ENCODE peak calls at places on chromosome X, in eight cellular contexts. H is MCF 10A; T is caudate nucleus; C is IMR-90; J is activated T-helper 1 cell treated with Interleukin-2 at 50 U/mL for 16 hours; S is activated CD4-positive, alpha-beta T cell treated with anti-CD3 and anti-CD28 coated beads, Interleukin-2, amount 50 U/mL, for 4 hours; V is T-helper 9 cell; X is DMS53. B is an unnamed sample.

GRCh38 chrX:17413228-17413627 is 38.2 kb downstream of the NHS start:
- DNase-seq in H (peak; percentile 80), T (no peak), C (peak; percentile 88), J (no peak), S (no peak), V (no peak), X (peak; percentile 27), B (no peak)

GRCh38 chrX:55521687-55522086 is 32.0 kb upstream of the USP51 start:
- DNase-seq in H (no peak), T (no peak), C (no peak), J (no peak), S (no peak), V (no peak), X (no peak), B (no peak)

GRCh38 chrX:37726346-37726745 is 40.8 kb downstream of the XK start:
- DNase-seq in H (no peak), T (no peak), C (no peak), J (no peak), S (no peak), V (no peak), X (no peak), B (no peak)

GRCh38 chrX:39766085-39766726 is 331.6 kb downstream of the BCOR start:
- DNase-seq in H (no peak), T (no peak), C (no peak), J (no peak), S (no peak), V (no peak), X (no peak), B (no peak)

GRCh38 chrX:19709812-19710518 is 177.4 kb downstream of the SH3KBP1 start:
- DNase-seq in H (peak; percentile 92), T (no peak), C (peak; percentile 93), J (no peak), S (no peak), V (no peak), X (no peak), B (no peak)

GRCh38 chrX:153687121-153688039 is at the start of gene SLC6A8:
- DNase-seq in H (peak; percentile 67), T (peak; percentile 52), C (peak; percentile 44), J (no peak), S (peak; percentile 12), V (peak; percentile 23), X (peak; percentile 87), B (peak; percentile 18)

GRCh38 chrX:54530358-54530900 is 410 bp downstream of the GNL3L start:
- DNase-seq in H (no peak), T (no peak), C (no peak), J (no peak), S (no peak), V (no peak), X (peak; percentile 41), B (no peak)

GRCh38 chrX:107107459-107107858 is 11.2 kb downstream of the RBM41 start:
- DNase-seq in H (no peak), T (no peak), C (no peak), J (no peak), S (no peak), V (no peak), X (no peak), B (no peak)

GRCh38 chrX:129632443-129632842 is 22.3 kb downstream of the APLN start:
- DNase-seq in H (no peak), T (no peak), C (no peak), J (no peak), S (no peak), V (no peak), X (no peak), B (no peak)

GRCh38 chrX:139738581-139738980 is 30.6 kb upstream of the MCF2 start:
- DNase-seq in H (peak; percentile 54), T (no peak), C (peak; percentile 26), J (no peak), S (no peak), V (no peak), X (peak; percentile 96), B (no peak)

GRCh38 chrX:12058087-12058486 is 80.2 kb upstream of the FRMPD4 start:
- DNase-seq in H (peak; percentile 9), T (no peak), C (no peak), J (no peak), S (no peak), V (no peak), X (no peak), B (no peak)

GRCh38 chrX:151227637-151228036 is 51.3 kb downstream of the GPR50 start:
- DNase-seq in H (no peak), T (no peak), C (no peak), J (no peak), S (no peak), V (no peak), X (no peak), B (no peak)

GRCh38 chrX:24495700-24496099 is 30.6 kb downstream of the PDK3 start:
- DNase-seq in H (no peak), T (no peak), C (no peak), J (no peak), S (no peak), V (no peak), X (no peak), B (no peak)

GRCh38 chrX:39821011-39821708 is 276.6 kb downstream of the BCOR start:
- DNase-seq in H (no peak), T (no peak), C (peak; percentile 17), J (no peak), S (peak; percentile 51), V (no peak), X (peak; percentile 63), B (no peak)

GRCh38 chrX:18377802-18378201 is 23.3 kb upstream of the SCML2 start:
- DNase-seq in H (peak; percentile 37), T (no peak), C (peak; percentile 8), J (no peak), S (peak; percentile 1), V (no peak), X (peak; percentile 74), B (no peak)

GRCh38 chrX:29699214-29699613 is 516.1 kb upstream of the MAGEB2 start:
- DNase-seq in H (no peak), T (no peak), C (peak; percentile 34), J (no peak), S (no peak), V (no peak), X (no peak), B (no peak)

GRCh38 chrX:46298821-46299220 is 246.4 kb downstream of the ZNF674 start:
- DNase-seq in H (no peak), T (no peak), C (peak; percentile 28), J (no peak), S (no peak), V (no peak), X (no peak), B (no peak)

GRCh38 chrX:32155044-32155638 is 1056.2 kb downstream of the DMD start:
- DNase-seq in H (no peak), T (peak; percentile 34), C (no peak), J (no peak), S (no peak), V (no peak), X (no peak), B (no peak)

GRCh38 chrX:153885208-153885787 is 675 bp downstream of the L1CAM start:
- DNase-seq in H (no peak), T (no peak), C (no peak), J (no peak), S (no peak), V (no peak), X (no peak), B (no peak)

GRCh38 chrX:23904096-23904495 is 3.6 kb downstream of the APOO start:
- DNase-seq in H (no peak), T (no peak), C (peak; percentile 40), J (no peak), S (no peak), V (no peak), X (peak; percentile 4), B (no peak)

GRCh38 chrX:39682778-39683177 is 415.0 kb downstream of the BCOR start:
- DNase-seq in H (no peak), T (no peak), C (no peak), J (no peak), S (no peak), V (no peak), X (no peak), B (no peak)

GRCh38 chrX:13545731-13546130 is 23.7 kb upstream of the EGFL6 start:
- DNase-seq in H (no peak), T (no peak), C (no peak), J (no peak), S (no peak), V (no peak), X (no peak), B (no peak)

GRCh38 chrX:123425904-123426303 is 241.8 kb downstream of the GRIA3 start:
- DNase-seq in H (peak; percentile 66), T (peak; percentile 30), C (no peak), J (no peak), S (no peak), V (no peak), X (no peak), B (no peak)

GRCh38 chrX:109270580-109271484 is 211.1 kb downstream of the GUCY2F start:
- DNase-seq in H (peak; percentile 96), T (no peak), C (no peak), J (no peak), S (no peak), V (no peak), X (peak; percentile 14), B (no peak)

GRCh38 chrX:111886678-111887077 is 10.7 kb downstream of the TRPC5OS start:
- DNase-seq in H (no peak), T (no peak), C (no peak), J (no peak), S (no peak), V (no peak), X (no peak), B (no peak)

GRCh38 chrX:3244203-3244743 is 102.2 kb downstream of the MXRA5 start:
- DNase-seq in H (no peak), T (no peak), C (peak; percentile 91), J (no peak), S (no peak), V (no peak), X (no peak), B (no peak)

GRCh38 chrX:130680164-130681035 is 222.6 kb downstream of the ENOX2 start:
- DNase-seq in H (no peak), T (no peak), C (peak; percentile 43), J (no peak), S (no peak), V (no peak), X (no peak), B (no peak)

GRCh38 chrX:15336023-15336413 is 695 bp upstream of the PIGA start:
- DNase-seq in H (peak; percentile 6), T (no peak), C (peak; percentile 84), J (no peak), S (peak; percentile 15), V (peak; percentile 31), X (peak; percentile 90), B (peak; percentile 15)

GRCh38 chrX:39196192-39197102 is 395.2 kb downstream of the MID1IP1 start:
- DNase-seq in H (peak; percentile 79), T (no peak), C (peak; percentile 2), J (no peak), S (peak; percentile 30), V (no peak), X (peak; percentile 35), B (no peak)

GRCh38 chrX:31222946-31223345 is 151.1 kb upstream of the FTHL17 start:
- DNase-seq in H (no peak), T (no peak), C (no peak), J (no peak), S (no peak), V (no peak), X (no peak), B (no peak)

GRCh38 chrX:143306991-143307965 is 210.0 kb downstream of the SPANXN3 start:
- DNase-seq in H (no peak), T (no peak), C (no peak), J (no peak), S (no peak), V (no peak), X (peak; percentile 78), B (no peak)

GRCh38 chrX:118526149-118526548 is 30.5 kb downstream of the DOCK11 start:
- DNase-seq in H (no peak), T (no peak), C (no peak), J (no peak), S (no peak), V (no peak), X (no peak), B (no peak)

GRCh38 chrX:118420462-118420861 is 74.6 kb downstream of the WDR44 start:
- DNase-seq in H (peak; percentile 46), T (no peak), C (peak; percentile 42), J (no peak), S (no peak), V (no peak), X (peak; percentile 22), B (no peak)